ENCODE peak calls at places on chromosomes 1 and 21, in six cellular contexts. S is GM03348, L is psoas muscle, N is globus pallidus, U is NCI-H510A treated with DMSO at 0.1 percent for 48 hours, Z is GM10248. M is an unnamed sample.

GRCh38 chr1:53134961-53135734 is 7.3 kb downstream of the SLC1A7 start:
- DNase-seq in N (no peak), L (no peak), Z (no peak), U (no peak), S (peak), M (no peak)

GRCh38 chr1:200931776-200932175 is 37.1 kb downstream of the INAVA start:
- DNase-seq in U (no peak), Z (no peak), S (no peak), N (no peak), L (no peak), M (no peak)

GRCh38 chr1:85275701-85276289 is 637 bp downstream of the BCL10 start:
- DNase-seq in Z (peak), S (no peak), L (no peak), N (no peak), U (no peak), M (no peak)

GRCh38 chr1:150061632-150062101 is 5.9 kb upstream of the VPS45 start:
- DNase-seq in U (no peak), L (no peak), Z (no peak), S (peak), N (no peak), M (no peak)

GRCh38 chr1:205575294-205575885 is 56.4 kb downstream of the ELK4 start:
- DNase-seq in U (no peak), L (no peak), Z (no peak), N (no peak), S (no peak), M (no peak)

GRCh38 chr1:233412812-233413211 is 85.3 kb downstream of the MAP3K21 start:
- DNase-seq in N (no peak), Z (no peak), L (no peak), S (no peak), U (no peak), M (no peak)

GRCh38 chr1:11650331-11650991 is 3.8 kb downstream of the FBXO2 start:
- DNase-seq in U (peak), Z (peak), N (peak), L (peak), S (peak), M (peak)

GRCh38 chr1:151512801-151513625 is 1.8 kb downstream of the CGN start:
- DNase-seq in S (no peak), N (no peak), Z (no peak), L (no peak), U (peak), M (peak)

GRCh38 chr21:34274001-34274400 is 89.8 kb upstream of the KCNE2 start:
- DNase-seq in S (peak), Z (no peak), L (no peak), U (no peak), N (no peak), M (no peak)

GRCh38 chr1:240109920-240110685 is 18.4 kb downstream of the FMN2 start:
- DNase-seq in S (no peak), L (no peak), N (peak), Z (no peak), U (no peak), M (no peak)

GRCh38 chr1:8077120-8077573 is 51.0 kb upstream of the ERRFI1 start:
- DNase-seq in L (peak), N (peak), S (peak), Z (no peak), U (peak), M (no peak)

GRCh38 chr1:95614197-95614596 is 380.2 kb downstream of the RWDD3 start:
- DNase-seq in U (no peak), S (no peak), Z (no peak), L (no peak), N (no peak), M (no peak)

GRCh38 chr1:110067429-110067956 is 3.0 kb downstream of the ALX3 start:
- DNase-seq in S (no peak), N (no peak), U (no peak), L (peak), Z (no peak), M (no peak)

GRCh38 chr1:65147424-65148177 is 402 bp upstream of the AK4 start:
- DNase-seq in U (peak), N (peak), S (peak), Z (peak), L (peak), M (peak)

GRCh38 chr1:53582211-53583020 is 123.2 kb downstream of the DMRTB1 start:
- DNase-seq in Z (no peak), L (no peak), U (no peak), N (no peak), S (no peak), M (no peak)

GRCh38 chr1:43073490-43074230 is 98.4 kb downstream of the EBNA1BP2 start:
- DNase-seq in N (peak), S (peak), Z (peak), L (peak), U (peak), M (peak)

GRCh38 chr1:4397196-4397595 is 257.2 kb upstream of the AJAP1 start:
- DNase-seq in U (peak), S (no peak), L (no peak), N (peak), Z (no peak), M (no peak)

GRCh38 chr1:159914252-159915018 is 10.9 kb downstream of the TAGLN2 start:
- DNase-seq in N (no peak), L (no peak), Z (no peak), U (no peak), S (no peak), M (no peak)

GRCh38 chr1:156486421-156487344 is 13.9 kb downstream of the MEF2D start:
- DNase-seq in N (no peak), L (no peak), S (no peak), Z (no peak), U (no peak), M (no peak)

GRCh38 chr1:36436820-36437219 is 13.4 kb downstream of the OSCP1 start:
- DNase-seq in S (no peak), L (no peak), U (no peak), N (no peak), Z (no peak), M (no peak)

GRCh38 chr1:71650126-71650525 is 569.3 kb upstream of the ZRANB2 start:
- DNase-seq in S (peak), U (no peak), L (no peak), Z (no peak), N (no peak), M (no peak)

GRCh38 chr1:212601524-212601923 is 7.0 kb upstream of the ATF3 start:
- DNase-seq in L (no peak), S (no peak), Z (no peak), N (no peak), U (no peak), M (no peak)

GRCh38 chr1:167762061-167762746 is 40.4 kb downstream of the MPZL1 start:
- DNase-seq in S (no peak), U (no peak), L (no peak), N (no peak), Z (no peak), M (no peak)

GRCh38 chr1:109912873-109913272 is 2.2 kb downstream of the CSF1 start:
- DNase-seq in U (no peak), L (no peak), S (peak), N (no peak), Z (no peak), M (no peak)

GRCh38 chr1:184044603-184045376 is 6.7 kb upstream of the TSEN15 start:
- DNase-seq in N (no peak), L (no peak), S (no peak), Z (no peak), U (no peak), M (no peak)

GRCh38 chr1:200540281-200540680 is 80.3 kb downstream of the KIF14 start:
- DNase-seq in Z (no peak), S (no peak), U (no peak), N (no peak), L (no peak), M (no peak)

GRCh38 chr1:67788907-67789306 is 44.4 kb downstream of the GNG12 start:
- DNase-seq in L (no peak), U (no peak), Z (no peak), N (no peak), S (no peak), M (no peak)

GRCh38 chr1:113278371-113278770 is 111.9 kb upstream of the MAGI3 start:
- DNase-seq in N (no peak), S (no peak), Z (no peak), L (no peak), U (no peak), M (no peak)

GRCh38 chr1:226827458-226827857 is 43.0 kb upstream of the PSEN2 start:
- DNase-seq in N (no peak), L (peak), Z (peak), S (peak), U (no peak), M (peak)